ENCODE peak calls at places on chromosomes 2 and 18, in six cellular contexts. D, B, X, P, T and S are unnamed samples.

GRCh38 chr2:157444643-157445040 is 753 bp upstream of the CYTIP start:
- DNase-seq in D (no peak), B (no peak), X (no peak), P (no peak), T (no peak), S (no peak)

GRCh38 chr2:128317186-128317897 is 1.3 kb downstream of the HS6ST1 start:
- DNase-seq in D (no peak), B (peak), X (peak), P (peak), T (peak), S (no peak)

GRCh38 chr18:64019922-64020756 is 50.3 kb downstream of the SERPINB8 start:
- DNase-seq in D (no peak), B (no peak), X (no peak), P (no peak), T (no peak), S (peak)

GRCh38 chr2:54239427-54239826 is 16.6 kb downstream of the TSPYL6 start:
- DNase-seq in D (peak), B (no peak), X (no peak), P (no peak), T (no peak), S (no peak)

GRCh38 chr2:43605851-43606250 is 10.0 kb upstream of the THADA start:
- DNase-seq in D (no peak), B (no peak), X (no peak), P (no peak), T (no peak), S (no peak)

GRCh38 chr2:210688071-210688470 is 131.7 kb downstream of the CPS1 start:
- DNase-seq in D (no peak), B (no peak), X (no peak), P (no peak), T (no peak), S (no peak)

GRCh38 chr18:76374330-76375281 is 120.4 kb downstream of the ZNF516 start:
- DNase-seq in D (no peak), B (no peak), X (no peak), P (no peak), T (no peak), S (no peak)

GRCh38 chr2:50720695-50721314 is 311.1 kb downstream of the NRXN1 start:
- DNase-seq in D (no peak), B (no peak), X (no peak), P (no peak), T (no peak), S (no peak)

GRCh38 chr2:68746408-68746807 is 11.8 kb downstream of the ARHGAP25 start:
- DNase-seq in D (no peak), B (no peak), X (no peak), P (no peak), T (no peak), S (no peak)

GRCh38 chr2:234304945-234305344 is 191.9 kb downstream of the ARL4C start:
- DNase-seq in D (no peak), B (no peak), X (no peak), P (no peak), T (no peak), S (no peak)

GRCh38 chr2:101112772-101113157 is 38.4 kb downstream of the TBC1D8 start:
- DNase-seq in D (no peak), B (no peak), X (no peak), P (no peak), T (no peak), S (no peak)

GRCh38 chr2:2328847-2329246 is 2.2 kb downstream of the MYT1L start:
- DNase-seq in D (no peak), B (no peak), X (no peak), P (no peak), T (no peak), S (no peak)

GRCh38 chr18:36652503-36652902 is 176.3 kb downstream of the TPGS2 start:
- DNase-seq in D (no peak), B (no peak), X (no peak), P (no peak), T (no peak), S (no peak)

GRCh38 chr2:152611458-152612231 is 105.6 kb downstream of the PRPF40A start:
- DNase-seq in D (peak), B (peak), X (peak), P (no peak), T (no peak), S (no peak)

GRCh38 chr2:238702691-238703415 is 145.0 kb upstream of the TWIST2 start:
- DNase-seq in D (no peak), B (no peak), X (no peak), P (no peak), T (no peak), S (no peak)

GRCh38 chr2:29478641-29479040 is 363.4 kb downstream of the CLIP4 start:
- DNase-seq in D (no peak), B (no peak), X (no peak), P (no peak), T (no peak), S (no peak)

GRCh38 chr2:48452108-48452507 is 77.8 kb upstream of the STON1 start:
- DNase-seq in D (no peak), B (no peak), X (no peak), P (no peak), T (no peak), S (no peak)

GRCh38 chr2:167294031-167294774 is 405.9 kb downstream of the XIRP2 start:
- DNase-seq in D (no peak), B (peak), X (peak), P (no peak), T (no peak), S (no peak)

GRCh38 chr2:224217962-224218347 is 178.9 kb upstream of the SERPINE2 start:
- DNase-seq in D (no peak), B (no peak), X (no peak), P (no peak), T (no peak), S (no peak)

GRCh38 chr2:134405641-134406081 is 151.8 kb downstream of the MGAT5 start:
- DNase-seq in D (no peak), B (no peak), X (no peak), P (no peak), T (no peak), S (no peak)

GRCh38 chr2:88694015-88694414 is 2.5 kb downstream of the RPIA start:
- DNase-seq in D (no peak), B (peak), X (no peak), P (no peak), T (peak), S (no peak)

GRCh38 chr2:98730851-98731708 is at the start of gene MGAT4A:
- DNase-seq in D (no peak), B (peak), X (peak), P (peak), T (peak), S (no peak)
- H3K4me3 ChIP-seq in D (peak), B (peak), X (peak), P (peak), T (peak), S (peak)

DNA sequence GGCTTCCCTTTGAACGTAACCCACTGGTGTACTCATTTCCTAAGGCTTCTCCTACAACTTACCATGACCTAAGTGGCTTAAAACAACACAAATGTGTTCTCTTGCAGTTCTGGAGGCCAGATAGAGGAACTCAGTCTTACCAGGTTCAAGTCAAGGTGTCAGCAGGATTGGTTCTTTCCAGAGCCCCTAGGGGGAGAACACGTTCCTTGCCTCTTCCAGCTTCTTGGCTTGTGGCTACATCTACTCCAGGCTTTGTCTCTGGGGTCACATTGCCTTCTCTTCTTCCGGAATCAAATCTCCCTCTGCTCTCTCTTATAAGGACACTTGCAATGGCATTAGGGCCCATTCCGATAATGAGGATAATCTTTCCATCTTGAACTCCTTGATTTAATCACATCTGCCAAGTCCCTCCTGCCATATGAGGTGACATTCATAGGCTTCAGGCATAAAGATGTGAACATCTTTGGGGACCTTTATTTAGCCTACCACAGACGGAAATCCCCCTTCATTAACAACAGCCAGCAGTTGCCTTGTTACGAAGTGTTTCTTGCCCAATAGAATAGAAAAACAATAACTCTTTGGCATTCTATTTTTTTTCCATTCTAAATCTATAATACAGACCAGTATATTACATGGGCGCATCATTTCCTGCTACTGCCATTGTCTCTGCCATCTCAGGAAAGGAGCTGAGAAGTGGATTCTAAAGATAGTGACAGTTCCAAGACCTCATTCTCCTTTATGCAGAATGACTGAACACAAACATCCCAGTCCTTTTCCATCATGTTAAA is 362.0 kb downstream of the ZNF521 start:
- DNase-seq in D (no peak), B (no peak), X (no peak), P (no peak), T (no peak), S (no peak)
- TF ChIP-seq CTCF in D (peak), B (no peak), X (no peak), P (no peak), T (no peak), S (no peak)

GRCh38 chr2:150143087-150143536 is 344.4 kb downstream of the RND3 start:
- DNase-seq in D (no peak), B (no peak), X (no peak), P (no peak), T (no peak), S (peak)
- H3K4me3 ChIP-seq in D (no peak), B (no peak), X (no peak), P (no peak), T (no peak), S (no peak)

DNA sequence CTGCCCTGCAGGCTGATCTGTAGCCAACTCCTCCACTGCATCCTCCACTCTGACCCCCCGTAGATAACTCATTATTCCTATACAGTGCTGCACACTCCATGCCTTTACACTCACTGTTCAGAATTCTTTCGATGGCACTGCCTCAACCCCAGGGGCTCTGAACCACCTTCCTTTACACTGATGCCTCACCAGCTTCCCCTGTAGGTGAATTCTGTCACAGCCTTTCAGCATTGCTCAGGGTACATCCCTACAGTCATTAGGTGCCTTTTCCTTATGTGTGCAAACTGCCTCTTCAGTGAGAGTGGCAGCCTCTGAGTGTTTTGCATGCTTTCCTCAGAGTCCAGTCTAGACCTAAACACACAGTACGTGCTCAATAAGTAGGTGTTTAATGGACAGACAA is 319.4 kb downstream of the LRRTM1 start:
- DNase-seq in D (no peak), B (no peak), X (no peak), P (no peak), T (no peak), S (no peak)
- TF ChIP-seq CTCF in D (no peak), B (no peak), X (no peak), P (no peak), T (no peak), S (no peak)

GRCh38 chr18:57440331-57441101 is 5.3 kb downstream of the ONECUT2 start:
- DNase-seq in D (no peak), B (no peak), X (no peak), P (no peak), T (no peak), S (no peak)
- H3K4me3 ChIP-seq in D (no peak), B (peak), X (no peak), P (no peak), T (no peak), S (no peak)

GRCh38 chr2:108184421-108184820 is 55.3 kb upstream of the SULT1C3 start:
- DNase-seq in D (no peak), B (no peak), X (no peak), P (no peak), T (no peak), S (no peak)
- TF ChIP-seq CTCF in D (peak), B (no peak), X (peak), P (no peak), T (no peak), S (peak)

GRCh38 chr2:25131567-25132295 is 36.6 kb downstream of the POMC start:
- DNase-seq in D (no peak), B (peak), X (peak), P (no peak), T (peak), S (no peak)

GRCh38 chr2:25132693-25133092 is 35.7 kb downstream of the POMC start:
- DNase-seq in D (no peak), B (no peak), X (no peak), P (no peak), T (no peak), S (no peak)

GRCh38 chr2:25131253-25131566 is 37.2 kb downstream of the POMC start:
- DNase-seq in D (no peak), B (no peak), X (no peak), P (no peak), T (no peak), S (no peak)

GRCh38 chr2:25129901-25130520 is 38.4 kb downstream of the POMC start:
- DNase-seq in D (no peak), B (no peak), X (no peak), P (no peak), T (no peak), S (no peak)

GRCh38 chr2:25132296-25132630 is 36.1 kb downstream of the POMC start:
- DNase-seq in D (no peak), B (no peak), X (no peak), P (no peak), T (no peak), S (no peak)
- H3K4me3 ChIP-seq in D (no peak), B (peak), X (no peak), P (peak), T (peak), S (peak)

GRCh38 chr2:208329485-208329884 is 63.4 kb downstream of the PIKFYVE start:
- DNase-seq in D (no peak), B (no peak), X (no peak), P (no peak), T (no peak), S (no peak)

GRCh38 chr2:208334230-208334629 is 68.2 kb downstream of the PIKFYVE start:
- DNase-seq in D (no peak), B (no peak), X (no peak), P (no peak), T (no peak), S (no peak)
- TF ChIP-seq CTCF in D (no peak), B (no peak), X (no peak), P (no peak), T (no peak), S (no peak)

GRCh38 chr18:55586841-55587240 is 1.2 kb downstream of the TCF4 start:
- DNase-seq in D (no peak), B (no peak), X (no peak), P (no peak), T (no peak), S (no peak)
- H3K4me3 ChIP-seq in D (peak), B (peak), X (peak), P (peak), T (peak), S (peak)

GRCh38 chr18:49935215-49935614 is 121.9 kb upstream of the ACAA2 start:
- DNase-seq in D (no peak), B (no peak), X (no peak), P (no peak), T (no peak), S (no peak)

GRCh38 chr18:49933530-49933929 is 120.2 kb upstream of the ACAA2 start:
- DNase-seq in D (peak), B (no peak), X (no peak), P (no peak), T (no peak), S (no peak)

GRCh38 chr18:49931760-49932159 is 118.4 kb upstream of the ACAA2 start:
- DNase-seq in D (no peak), B (no peak), X (no peak), P (no peak), T (no peak), S (no peak)

GRCh38 chr18:49934457-49934856 is 121.1 kb upstream of the ACAA2 start:
- DNase-seq in D (no peak), B (no peak), X (no peak), P (no peak), T (no peak), S (no peak)

DNA sequence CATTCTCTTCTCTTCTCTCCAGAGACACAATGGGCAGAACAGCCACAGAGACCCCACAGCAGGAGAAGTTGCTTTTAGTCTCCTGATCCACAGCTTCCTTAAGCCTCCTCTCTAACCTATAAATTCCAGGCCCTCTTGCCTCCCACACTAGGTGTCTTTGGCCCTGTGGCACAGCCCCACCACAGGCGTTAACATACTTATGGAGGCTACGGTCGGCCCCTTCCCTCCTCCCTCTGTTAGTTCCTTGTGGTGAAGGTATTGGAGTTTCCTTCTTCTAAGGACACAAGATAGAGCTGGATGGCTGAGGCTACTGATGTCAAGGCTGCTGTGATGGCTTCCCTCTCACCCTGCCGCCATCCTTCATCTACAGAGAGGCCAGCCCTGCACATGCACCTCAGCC is 123.5 kb upstream of the ACAA2 start:
- DNase-seq in D (no peak), B (no peak), X (no peak), P (no peak), T (no peak), S (no peak)
- TF ChIP-seq CTCF in D (no peak), B (no peak), X (no peak), P (no peak), T (no peak), S (no peak)